ENCODE peak calls at places on chromosomes 11 and 22, in four cellular contexts. E is pancreas, S is natural killer cell, G is T-helper 17 cell. Q is an unnamed sample.

GRCh38 chr22:40156001-40156516 is 21.7 kb upstream of the TNRC6B start:
- ATAC-seq in E (peak; percentile 98), S (no peak), G (no peak), Q (peak; percentile 90)

GRCh38 chr11:118956847-118957469 is 860 bp downstream of the UPK2 start:
- ATAC-seq in E (no peak), S (no peak), G (peak; percentile 25), Q (no peak)

GRCh38 chr11:34223021-34223813 is 117.8 kb downstream of the NAT10 start:
- ATAC-seq in E (peak; percentile 78), S (no peak), G (no peak), Q (no peak)

GRCh38 chr22:22235564-22235963 is 9.0 kb upstream of the VPREB1 start:
- ATAC-seq in E (peak; percentile 70), S (no peak), G (no peak), Q (no peak)

GRCh38 chr11:45485070-45485716 is 180.2 kb downstream of the CHST1 start:
- ATAC-seq in E (no peak), S (no peak), G (no peak), Q (no peak)

GRCh38 chr11:122085712-122086111 is 30.3 kb downstream of the BLID start:
- ATAC-seq in E (no peak), S (no peak), G (no peak), Q (no peak)

GRCh38 chr11:116611998-116612620 is 160.7 kb downstream of the BUD13 start:
- ATAC-seq in E (no peak), S (no peak), G (no peak), Q (no peak)

GRCh38 chr11:73866586-73866996 is 10.1 kb downstream of the COA4 start:
- ATAC-seq in E (no peak), S (no peak), G (no peak), Q (peak; percentile 75)

GRCh38 chr11:116887909-116888556 is 50.6 kb upstream of the APOA1 start:
- ATAC-seq in E (no peak), S (no peak), G (no peak), Q (no peak)